ENCODE peak calls at places on chromosomes 4 and X, in eight cellular contexts. One of them, this sample, is unnamed.

GRCh38 chr4:186910385-186910784 is 186.7 kb upstream of the FAT1 start:
- DNase-seq in ovary: no peak
- DNase-seq in tibial nerve: no peak
- DNase-seq in K562: no peak
- DNase-seq in stomach: no peak
- DNase-seq in SK-N-SH: no peak
- DNase-seq in sigmoid colon: no peak
- DNase-seq in A549: no peak
- DNase-seq in this sample: no peak

GRCh38 chr4:187477224-187477623 is 518.3 kb upstream of the ZFP42 start:
- DNase-seq in A549: no peak
- DNase-seq in SK-N-SH: no peak
- DNase-seq in stomach: no peak
- DNase-seq in tibial nerve: no peak
- DNase-seq in ovary: no peak
- DNase-seq in sigmoid colon: no peak
- DNase-seq in K562: no peak
- DNase-seq in this sample: no peak

GRCh38 chr4:37635155-37635554 is 51.0 kb downstream of the RELL1 start:
- DNase-seq in sigmoid colon: no peak
- DNase-seq in K562: no peak
- DNase-seq in SK-N-SH: no peak
- DNase-seq in tibial nerve: no peak
- DNase-seq in stomach: no peak
- DNase-seq in A549: no peak
- DNase-seq in ovary: no peak
- DNase-seq in this sample: no peak

GRCh38 chr4:26860922-26861433 is 337 bp downstream of the STIM2 start:
- DNase-seq in A549: no peak
- DNase-seq in SK-N-SH: peak; percentile 68
- DNase-seq in K562: no peak
- DNase-seq in stomach: peak; percentile 59
- DNase-seq in ovary: peak; percentile 72
- DNase-seq in tibial nerve: no peak
- DNase-seq in sigmoid colon: peak; percentile 79
- DNase-seq in this sample: peak; percentile 47

GRCh38 chr4:148539387-148539786 is 97.2 kb upstream of the NR3C2 start:
- DNase-seq in A549: no peak
- DNase-seq in tibial nerve: no peak
- DNase-seq in ovary: no peak
- DNase-seq in SK-N-SH: no peak
- DNase-seq in K562: no peak
- DNase-seq in stomach: no peak
- DNase-seq in sigmoid colon: no peak
- DNase-seq in this sample: peak; percentile 67

GRCh38 chr4:139556735-139557505 is 901 bp upstream of the SETD7 start:
- DNase-seq in SK-N-SH: peak; percentile 69
- DNase-seq in tibial nerve: peak; percentile 49
- DNase-seq in A549: peak; percentile 35
- DNase-seq in sigmoid colon: peak; percentile 79
- DNase-seq in ovary: peak; percentile 57
- DNase-seq in K562: peak; percentile 12
- DNase-seq in stomach: peak; percentile 85
- DNase-seq in this sample: peak; percentile 81

GRCh38 chrX:40167240-40168182 is 69.8 kb upstream of the BCOR start:
- DNase-seq in A549: no peak
- DNase-seq in stomach: no peak
- DNase-seq in SK-N-SH: no peak
- DNase-seq in ovary: peak; percentile 70
- DNase-seq in K562: peak; percentile 46
- DNase-seq in sigmoid colon: peak; percentile 84
- DNase-seq in tibial nerve: no peak
- DNase-seq in this sample: peak; percentile 44

GRCh38 chrX:97334850-97335249 is 451.1 kb downstream of the RPA4 start:
- DNase-seq in K562: no peak
- DNase-seq in stomach: no peak
- DNase-seq in A549: no peak
- DNase-seq in sigmoid colon: no peak
- DNase-seq in tibial nerve: no peak
- DNase-seq in ovary: no peak
- DNase-seq in SK-N-SH: no peak
- DNase-seq in this sample: no peak

GRCh38 chr4:123418486-123418931 is 21.9 kb downstream of the SPRY1 start:
- DNase-seq in SK-N-SH: no peak
- DNase-seq in ovary: no peak
- DNase-seq in tibial nerve: no peak
- DNase-seq in stomach: peak; percentile 43
- DNase-seq in A549: no peak
- DNase-seq in K562: no peak
- DNase-seq in sigmoid colon: no peak
- DNase-seq in this sample: no peak

GRCh38 chrX:15451913-15452312 is 41.2 kb downstream of the PIR start:
- DNase-seq in K562: no peak
- DNase-seq in sigmoid colon: peak; percentile 66
- DNase-seq in stomach: no peak
- DNase-seq in A549: no peak
- DNase-seq in ovary: no peak
- DNase-seq in SK-N-SH: no peak
- DNase-seq in tibial nerve: no peak
- DNase-seq in this sample: no peak

GRCh38 chrX:129525162-129525561 is 1.9 kb upstream of the SMARCA1 start:
- DNase-seq in stomach: no peak
- DNase-seq in SK-N-SH: no peak
- DNase-seq in A549: no peak
- DNase-seq in tibial nerve: no peak
- DNase-seq in ovary: no peak
- DNase-seq in sigmoid colon: no peak
- DNase-seq in K562: no peak
- DNase-seq in this sample: no peak

GRCh38 chr4:114026447-114026846 is 47.0 kb upstream of the ARSJ start:
- DNase-seq in K562: no peak
- DNase-seq in sigmoid colon: no peak
- DNase-seq in stomach: no peak
- DNase-seq in ovary: no peak
- DNase-seq in tibial nerve: no peak
- DNase-seq in SK-N-SH: no peak
- DNase-seq in A549: no peak
- DNase-seq in this sample: no peak

GRCh38 chr4:87017580-87018061 is 82.8 kb downstream of the AFF1 start:
- DNase-seq in A549: no peak
- DNase-seq in ovary: no peak
- DNase-seq in K562: peak; percentile 86
- DNase-seq in stomach: no peak
- DNase-seq in tibial nerve: no peak
- DNase-seq in SK-N-SH: no peak
- DNase-seq in sigmoid colon: no peak
- DNase-seq in this sample: no peak

GRCh38 chr4:182215171-182215570 is 28.0 kb upstream of the TENM3 start:
- DNase-seq in tibial nerve: no peak
- DNase-seq in sigmoid colon: no peak
- DNase-seq in SK-N-SH: no peak
- DNase-seq in A549: no peak
- DNase-seq in stomach: no peak
- DNase-seq in K562: no peak
- DNase-seq in ovary: no peak
- DNase-seq in this sample: no peak

GRCh38 chr4:77181737-77182136 is 24.7 kb downstream of the CCNG2 start:
- DNase-seq in stomach: no peak
- DNase-seq in K562: no peak
- DNase-seq in SK-N-SH: no peak
- DNase-seq in sigmoid colon: no peak
- DNase-seq in tibial nerve: no peak
- DNase-seq in ovary: no peak
- DNase-seq in A549: no peak
- DNase-seq in this sample: no peak

GRCh38 chr4:182917182-182918043 is at the start of gene DCTD:
- DNase-seq in tibial nerve: peak; percentile 63
- DNase-seq in stomach: peak; percentile 82
- DNase-seq in A549: no peak
- DNase-seq in sigmoid colon: peak; percentile 86
- DNase-seq in K562: peak; percentile 83
- DNase-seq in SK-N-SH: peak; percentile 91
- DNase-seq in ovary: peak; percentile 83
- DNase-seq in this sample: peak; percentile 83

GRCh38 chr4:81521708-81522107 is 50.0 kb upstream of the RASGEF1B start:
- DNase-seq in tibial nerve: no peak
- DNase-seq in A549: no peak
- DNase-seq in sigmoid colon: no peak
- DNase-seq in K562: no peak
- DNase-seq in stomach: no peak
- DNase-seq in SK-N-SH: no peak
- DNase-seq in ovary: no peak
- DNase-seq in this sample: no peak

GRCh38 chr4:81516241-81516640 is 44.5 kb upstream of the RASGEF1B start:
- DNase-seq in tibial nerve: no peak
- DNase-seq in K562: no peak
- DNase-seq in stomach: no peak
- DNase-seq in A549: no peak
- DNase-seq in sigmoid colon: no peak
- DNase-seq in ovary: no peak
- DNase-seq in SK-N-SH: no peak
- DNase-seq in this sample: no peak

GRCh38 chr4:81519428-81519775 is 47.7 kb upstream of the RASGEF1B start:
- DNase-seq in tibial nerve: no peak
- DNase-seq in A549: no peak
- DNase-seq in stomach: no peak
- DNase-seq in sigmoid colon: no peak
- DNase-seq in SK-N-SH: no peak
- DNase-seq in ovary: no peak
- DNase-seq in K562: no peak
- DNase-seq in this sample: no peak

GRCh38 chr4:81519856-81520255 is 48.1 kb upstream of the RASGEF1B start:
- DNase-seq in A549: no peak
- DNase-seq in ovary: no peak
- DNase-seq in SK-N-SH: no peak
- DNase-seq in stomach: no peak
- DNase-seq in tibial nerve: no peak
- DNase-seq in K562: no peak
- DNase-seq in sigmoid colon: no peak
- DNase-seq in this sample: no peak

DNA sequence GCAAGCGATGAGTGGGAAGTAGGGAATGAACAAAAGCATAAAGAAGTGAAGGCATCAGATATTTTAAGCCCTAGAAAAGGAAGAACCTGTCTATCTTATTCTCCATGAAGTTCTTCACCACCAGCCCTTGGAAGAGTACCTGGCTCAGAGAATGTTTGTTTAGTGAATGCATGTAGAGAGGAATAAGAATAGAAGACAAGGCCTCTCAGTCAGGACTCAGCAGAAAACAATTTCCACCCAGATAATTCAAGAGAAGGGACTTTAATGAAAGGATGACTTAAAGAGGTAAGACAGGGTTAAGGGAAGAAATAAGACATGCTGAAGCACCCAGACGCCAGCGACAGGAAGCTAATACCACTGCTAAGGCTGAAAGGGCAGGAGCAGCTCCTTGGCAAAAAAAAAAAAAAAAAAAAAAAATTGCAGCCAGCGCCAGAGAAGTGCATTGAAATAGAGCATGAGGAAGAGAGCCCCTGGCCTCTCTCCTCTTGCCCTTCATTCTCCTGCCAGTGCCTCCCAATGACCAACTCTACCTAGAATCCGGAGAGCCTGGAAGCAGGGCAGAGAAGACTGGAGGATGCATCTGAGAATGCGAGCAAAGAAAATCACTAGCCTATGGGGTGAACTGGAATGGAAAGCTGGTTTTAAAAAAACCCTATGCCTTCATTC is 47.2 kb upstream of the RASGEF1B start:
- DNase-seq in sigmoid colon: no peak
- DNase-seq in ovary: no peak
- DNase-seq in tibial nerve: no peak
- DNase-seq in K562: no peak
- DNase-seq in stomach: no peak
- DNase-seq in SK-N-SH: no peak
- DNase-seq in A549: no peak
- DNase-seq in this sample: no peak
- H3K4me1 ChIP-seq in sigmoid colon: no peaks in the 10 kb centered on the region
- H3K4me1 ChIP-seq in ovary: peaks cover 2% of the 10 kb centered on the region
- H3K4me1 ChIP-seq in tibial nerve: no peaks in the 10 kb centered on the region
- H3K4me1 ChIP-seq in K562: no peaks in the 10 kb centered on the region
- H3K4me1 ChIP-seq in stomach: peaks cover 6% of the 10 kb centered on the region
- H3K4me1 ChIP-seq in SK-N-SH: no peaks in the 10 kb centered on the region
- H3K4me1 ChIP-seq in A549: no peaks in the 10 kb centered on the region
- H3K4me1 ChIP-seq in this sample: peaks cover 15% of the 10 kb centered on the region

DNA sequence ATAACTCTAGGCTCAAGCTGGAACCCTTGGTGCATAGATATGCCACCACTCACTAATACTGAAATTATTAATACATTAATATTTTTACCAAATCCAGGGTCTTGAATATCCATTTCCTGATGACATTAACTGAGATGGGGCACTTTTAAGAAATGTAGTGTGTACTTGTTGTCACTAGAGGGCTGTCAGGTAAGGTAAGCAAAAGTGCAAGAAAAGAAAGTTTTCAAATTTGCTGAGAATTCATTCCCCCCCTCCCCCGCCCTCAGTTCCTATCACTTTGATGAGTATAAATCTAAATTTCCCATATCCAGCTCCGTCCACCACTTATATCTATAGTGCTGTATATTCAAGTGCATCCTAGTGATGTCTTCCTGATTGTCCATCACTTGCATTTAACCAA is 20.5 kb upstream of the WDR44 start:
- DNase-seq in tibial nerve: no peak
- DNase-seq in ovary: no peak
- DNase-seq in K562: peak; percentile 29
- DNase-seq in sigmoid colon: no peak
- DNase-seq in SK-N-SH: no peak
- DNase-seq in stomach: no peak
- DNase-seq in A549: no peak
- DNase-seq in this sample: no peak
- TF ChIP-seq CTCF in tibial nerve: no peak
- TF ChIP-seq CTCF in ovary: no peak
- TF ChIP-seq CTCF in K562: peak; percentile 34
- TF ChIP-seq CTCF in sigmoid colon: no peak
- TF ChIP-seq CTCF in SK-N-SH: peak; percentile 45
- TF ChIP-seq CTCF in stomach: no peak
- TF ChIP-seq CTCF in A549: peak; percentile 33
- TF ChIP-seq CTCF in this sample: no peak

GRCh38 chr4:16297003-16297402 is 70.7 kb upstream of the TAPT1 start:
- DNase-seq in stomach: no peak
- DNase-seq in tibial nerve: no peak
- DNase-seq in sigmoid colon: no peak
- DNase-seq in A549: no peak
- DNase-seq in K562: no peak
- DNase-seq in ovary: no peak
- DNase-seq in SK-N-SH: no peak
- DNase-seq in this sample: no peak
- TF ChIP-seq EP300 in stomach: no peak
- TF ChIP-seq EP300 in tibial nerve: no peak
- TF ChIP-seq EP300 in sigmoid colon: no peak
- TF ChIP-seq EP300 in A549: no peak
- TF ChIP-seq EP300 in K562: no peak
- TF ChIP-seq EP300 in ovary: no peak
- TF ChIP-seq EP300 in SK-N-SH: no peak
- TF ChIP-seq EP300 in this sample: no peak

DNA sequence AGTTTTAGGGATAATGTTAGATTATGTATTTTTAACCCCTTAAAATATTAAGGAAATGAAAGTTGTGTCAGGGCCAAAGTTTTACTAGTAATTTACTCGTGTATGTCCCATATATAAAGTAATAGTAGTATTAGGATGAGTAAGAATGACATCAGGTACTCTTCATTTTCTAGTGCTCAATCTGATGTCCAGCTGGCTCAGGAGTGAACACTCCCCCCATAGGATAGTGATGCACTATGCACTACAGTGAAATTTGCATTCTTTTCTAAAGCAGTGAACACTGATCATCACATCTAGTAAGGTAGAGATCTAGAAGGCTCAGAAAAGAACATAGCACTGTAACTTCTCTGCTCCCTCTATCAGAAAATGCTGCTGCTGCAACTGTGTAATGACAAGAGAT is 409.7 kb downstream of the GLUD2 start:
- DNase-seq in SK-N-SH: no peak
- DNase-seq in sigmoid colon: no peak
- DNase-seq in ovary: no peak
- DNase-seq in tibial nerve: no peak
- DNase-seq in A549: no peak
- DNase-seq in K562: no peak
- DNase-seq in stomach: no peak
- DNase-seq in this sample: no peak
- H3K4me1 ChIP-seq in SK-N-SH: no peaks in the 10 kb centered on the region
- H3K4me1 ChIP-seq in sigmoid colon: no peaks in the 10 kb centered on the region
- H3K4me1 ChIP-seq in ovary: no peaks in the 10 kb centered on the region
- H3K4me1 ChIP-seq in tibial nerve: no peaks in the 10 kb centered on the region
- H3K4me1 ChIP-seq in A549: no peaks in the 10 kb centered on the region
- H3K4me1 ChIP-seq in K562: no peaks in the 10 kb centered on the region
- H3K4me1 ChIP-seq in stomach: no peaks in the 10 kb centered on the region
- H3K4me1 ChIP-seq in this sample: no peaks in the 10 kb centered on the region

This sample was measured in transverse colon.